ENCODE peak calls at places on chromosome 11, in nine cellular contexts. K is WTC11, E is spleen, T is fibroblast of mammary gland, B is tibial artery, F is colonic mucosa, C is IMR-90, O is heart left ventricle, P is heart right ventricle. U is an unnamed sample.
A peak's percentile ranks its signal among the peaks of the same experiment; 100 is the strongest.

GRCh38 chr11:16632295-16633200 is 105.9 kb upstream of the C11orf58 start:
- DNase-seq in K (no peak), E (no peak), T (no peak), B (no peak), F (no peak), C (peak; percentile 21), O (no peak), P (no peak), U (no peak)

GRCh38 chr11:6843670-6844069 is 1.8 kb upstream of the OR10A5 start:
- DNase-seq in K (no peak), E (no peak), T (no peak), B (no peak), F (no peak), C (no peak), O (no peak), P (no peak), U (no peak)

GRCh38 chr11:10268746-10269487 is 25.1 kb downstream of the SBF2 start:
- DNase-seq in K (no peak), E (no peak), T (peak; percentile 33), B (no peak), F (no peak), C (peak; percentile 53), O (no peak), P (no peak), U (no peak)

GRCh38 chr11:8026982-8027381 is 39.8 kb downstream of the EIF3F start:
- DNase-seq in K (no peak), E (no peak), T (no peak), B (no peak), F (no peak), C (no peak), O (no peak), P (no peak), U (no peak)

GRCh38 chr11:12241401-12241800 is 131.0 kb downstream of the MICAL2 start:
- DNase-seq in K (no peak), E (no peak), T (no peak), B (no peak), F (no peak), C (no peak), O (no peak), P (no peak), U (no peak)

GRCh38 chr11:111925953-111926352 is 7.2 kb downstream of the C11orf52 start:
- DNase-seq in K (no peak), E (peak; percentile 85), T (no peak), B (no peak), F (no peak), C (no peak), O (no peak), P (no peak), U (no peak)

GRCh38 chr11:85974126-85974525 is 94.8 kb downstream of the PICALM start:
- DNase-seq in K (no peak), E (no peak), T (peak; percentile 53), B (no peak), F (no peak), C (peak; percentile 48), O (no peak), P (no peak), U (no peak)

GRCh38 chr11:3888210-3888609 is 32.7 kb downstream of the STIM1 start:
- DNase-seq in K (no peak), E (no peak), T (no peak), B (no peak), F (no peak), C (no peak), O (no peak), P (no peak), U (no peak)

GRCh38 chr11:28139848-28140415 is 31.7 kb downstream of the METTL15 start:
- DNase-seq in K (no peak), E (no peak), T (no peak), B (no peak), F (no peak), C (no peak), O (no peak), P (no peak), U (no peak)

GRCh38 chr11:126647735-126648134 is 292.2 kb downstream of the ST3GAL4 start:
- DNase-seq in K (no peak), E (no peak), T (peak; percentile 82), B (no peak), F (no peak), C (peak; percentile 87), O (no peak), P (no peak), U (peak; percentile 41)
- TF ChIP-seq CTCF in K (no peak), E (no peak), T (peak; percentile 3), B (no peak), F (no peak), C (no peak), O (no peak), P (no peak), U (no peak)

GRCh38 chr11:87185228-87185627 is 147.5 kb downstream of the TMEM135 start:
- DNase-seq in K (no peak), E (no peak), T (no peak), B (no peak), F (no peak), C (no peak), O (no peak), P (no peak), U (no peak)
- TF ChIP-seq CTCF in K (no peak), E (no peak), T (no peak), B (no peak), F (no peak), C (no peak), O (no peak), P (no peak), U (no peak)

GRCh38 chr11:14904745-14905103 is 12.7 kb upstream of the CYP2R1 start:
- DNase-seq in K (peak; percentile 91), E (peak; percentile 97), T (peak; percentile 57), B (peak; percentile 86), F (peak; percentile 91), C (peak; percentile 25), O (peak; percentile 82), P (peak; percentile 88), U (no peak)

GRCh38 chr11:14907411-14908213 is 15.6 kb upstream of the CYP2R1 start:
- DNase-seq in K (peak; percentile 89), E (peak; percentile 96), T (peak; percentile 43), B (peak; percentile 80), F (peak; percentile 89), C (peak; percentile 21), O (peak; percentile 54), P (peak; percentile 83), U (no peak)

GRCh38 chr11:14906614-14907392 is 14.8 kb upstream of the CYP2R1 start:
- DNase-seq in K (no peak), E (peak; percentile 72), T (no peak), B (no peak), F (no peak), C (no peak), O (no peak), P (no peak), U (no peak)

GRCh38 chr11:14902650-14903350 is 10.8 kb upstream of the CYP2R1 start:
- DNase-seq in K (no peak), E (no peak), T (peak; percentile 81), B (no peak), F (no peak), C (peak; percentile 71), O (no peak), P (no peak), U (no peak)

DNA sequence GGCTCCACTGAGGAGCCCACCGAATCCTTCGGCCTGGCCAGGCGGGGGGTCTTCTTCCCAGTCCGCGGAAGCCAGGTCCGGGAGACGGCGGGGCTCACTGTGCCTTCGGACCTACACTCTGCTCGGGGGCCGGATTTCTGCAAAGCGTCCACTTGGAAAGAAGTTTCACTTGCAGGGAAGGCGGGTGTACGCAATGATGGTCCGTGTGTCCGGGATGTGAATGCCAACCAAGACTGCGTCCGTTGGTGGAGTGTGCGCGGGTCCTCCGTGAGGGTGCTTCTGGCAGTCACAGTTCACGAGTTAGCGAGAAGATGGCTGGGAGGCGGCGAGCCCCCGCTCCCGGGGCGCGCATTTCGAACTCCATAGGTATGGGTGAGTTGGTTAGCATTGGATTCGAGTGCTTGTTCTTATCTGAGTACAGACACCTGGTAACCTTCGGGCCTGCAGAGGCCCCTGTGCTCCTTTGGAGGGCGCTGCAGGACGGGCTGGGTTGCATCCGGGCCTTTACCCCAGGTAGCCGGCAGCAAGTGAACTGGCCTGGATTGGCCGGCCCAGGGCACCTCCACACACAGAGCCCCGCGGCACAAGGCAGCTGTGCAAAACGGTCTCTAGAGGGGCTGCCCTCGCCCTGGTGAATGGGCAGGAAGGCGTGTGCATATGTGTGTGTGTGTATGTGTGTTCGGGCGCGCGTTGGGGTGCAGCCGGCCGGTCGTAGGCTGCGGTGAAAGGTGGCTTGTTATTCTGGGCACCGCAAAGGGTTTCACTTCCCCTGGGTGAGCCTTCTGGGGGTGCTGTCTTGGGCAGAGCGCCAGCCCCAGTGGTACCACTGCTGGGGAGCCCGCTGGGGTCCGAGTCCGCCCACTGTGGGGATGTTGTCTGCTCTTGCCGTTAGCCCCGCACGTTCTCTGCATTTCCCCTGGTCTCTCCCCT is 13.3 kb upstream of the CYP2R1 start:
- DNase-seq in K (peak; percentile 91), E (peak; percentile 93), T (peak; percentile 23), B (peak; percentile 71), F (peak; percentile 69), C (peak; percentile 10), O (peak; percentile 44), P (peak; percentile 43), U (no peak)
- TF ChIP-seq CTCF in K (peak; percentile 46), E (no peak), T (peak; percentile 37), B (no peak), F (peak; percentile 49), C (peak; percentile 28), O (no peak), P (peak; percentile 32), U (peak; percentile 35)

GRCh38 chr11:133619397-133619796 is 87.1 kb upstream of the OPCML start:
- DNase-seq in K (no peak), E (no peak), T (no peak), B (no peak), F (no peak), C (no peak), O (no peak), P (no peak), U (no peak)

GRCh38 chr11:133618500-133618899 is 86.2 kb upstream of the OPCML start:
- DNase-seq in K (no peak), E (no peak), T (no peak), B (no peak), F (no peak), C (no peak), O (no peak), P (no peak), U (no peak)

DNA sequence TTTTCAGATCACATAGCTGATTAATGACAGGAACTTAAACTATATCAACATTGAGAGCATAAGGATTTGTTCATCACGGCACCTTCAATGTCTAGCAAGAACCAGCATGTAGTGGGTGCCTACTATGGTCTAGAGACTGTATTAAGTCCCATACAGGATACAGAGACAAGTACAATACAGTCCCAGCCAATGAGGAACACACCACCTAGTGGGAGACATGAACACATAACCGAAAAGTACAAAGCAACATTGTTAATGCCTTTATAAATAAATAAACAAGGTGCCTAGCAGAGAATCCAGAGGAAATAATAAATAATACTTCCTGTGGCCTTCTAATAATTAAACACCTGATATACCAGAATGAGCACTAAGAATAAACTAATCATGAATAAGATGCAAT is 87.7 kb upstream of the OPCML start:
- DNase-seq in K (no peak), E (no peak), T (no peak), B (no peak), F (no peak), C (no peak), O (no peak), P (no peak), U (no peak)
- TF ChIP-seq CTCF in K (no peak), E (no peak), T (no peak), B (no peak), F (no peak), C (no peak), O (peak; percentile 16), P (peak; percentile 31), U (no peak)

DNA sequence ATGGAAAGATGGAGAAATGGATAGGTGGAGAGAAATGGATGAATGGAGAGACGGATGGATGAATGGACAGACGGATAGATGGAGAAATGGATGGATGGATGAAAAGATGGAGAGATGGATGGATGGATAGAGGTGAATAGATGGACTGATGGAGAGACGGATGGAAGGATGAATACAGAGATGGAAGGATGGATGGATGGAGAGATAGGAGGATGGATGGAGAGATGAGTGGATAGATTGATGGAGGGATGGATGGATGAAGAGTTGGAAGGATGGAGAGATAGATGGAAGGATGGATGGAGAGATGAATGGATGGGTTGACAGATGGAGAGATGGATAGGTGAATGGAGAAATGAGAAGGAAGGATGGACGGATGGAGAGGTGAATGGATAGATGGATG is 63.7 kb downstream of the FLRT1 start:
- DNase-seq in K (no peak), E (no peak), T (no peak), B (no peak), F (no peak), C (no peak), O (no peak), P (no peak), U (no peak)
- TF ChIP-seq CTCF in K (no peak), E (no peak), T (no peak), B (no peak), F (no peak), C (no peak), O (no peak), P (no peak), U (no peak)